ENCODE peak calls at places on chromosome 22, in five cellular contexts. Y is bronchial epithelial cell, U is astrocyte of the spinal cord, P is cardiac fibroblast, C is fibroblast of the aortic adventitia. L is an unnamed sample.

GRCh38 chr22:50575426-50575941 is 2.7 kb downstream of the CPT1B start:
- DNase-seq in Y (no peak), C (no peak), P (no peak), U (no peak), L (no peak)

GRCh38 chr22:47202819-47203553 is 440.5 kb downstream of the TBC1D22A start:
- DNase-seq in P (no peak), Y (no peak), C (no peak), U (no peak), L (no peak)

GRCh38 chr22:50192825-50193204 is 7.1 kb downstream of the TRABD start:
- DNase-seq in Y (no peak), C (no peak), P (no peak), U (no peak), L (no peak)

GRCh38 chr22:50274311-50274710 is 4.1 kb upstream of the MAPK11 start:
- DNase-seq in P (peak; percentile 51), U (peak; percentile 53), C (peak; percentile 59), Y (no peak), L (peak; percentile 56)

GRCh38 chr22:35322893-35323292 is 23.2 kb downstream of the TOM1 start:
- DNase-seq in C (no peak), P (no peak), Y (no peak), U (no peak), L (no peak)

GRCh38 chr22:49533886-49534285 is 293.8 kb downstream of the BRD1 start:
- DNase-seq in C (no peak), P (no peak), U (no peak), Y (no peak), L (no peak)

GRCh38 chr22:30047364-30047738 is 32.9 kb upstream of the HORMAD2 start:
- DNase-seq in C (peak; percentile 28), U (no peak), Y (no peak), P (peak; percentile 17), L (no peak)

GRCh38 chr22:46686221-46686872 is 51.7 kb downstream of the CERK start:
- DNase-seq in P (no peak), C (no peak), U (no peak), Y (no peak), L (no peak)

GRCh38 chr22:30277547-30278344 is 11.1 kb upstream of the OSM start:
- DNase-seq in C (peak; percentile 94), P (peak; percentile 76), U (peak; percentile 82), Y (peak; percentile 81), L (peak; percentile 87)

GRCh38 chr22:32562396-32562795 is 87.8 kb downstream of the FBXO7 start:
- DNase-seq in C (no peak), U (no peak), Y (no peak), P (no peak), L (no peak)

GRCh38 chr22:47281126-47282106 is 519.0 kb downstream of the TBC1D22A start:
- DNase-seq in P (no peak), C (peak; percentile 60), Y (no peak), U (peak; percentile 43), L (peak; percentile 50)

GRCh38 chr22:43297246-43298061 is 45.7 kb downstream of the SCUBE1 start:
- DNase-seq in U (no peak), Y (no peak), P (no peak), C (no peak), L (no peak)

GRCh38 chr22:26712158-26712557 is 54.8 kb downstream of the MIAT start:
- DNase-seq in C (no peak), P (no peak), Y (no peak), U (no peak), L (no peak)

GRCh38 chr22:29610780-29611179 is 7.3 kb downstream of the NF2 start:
- DNase-seq in C (no peak), Y (no peak), P (no peak), U (no peak), L (no peak)

GRCh38 chr22:29765905-29766631 is 739 bp downstream of the ZMAT5 start:
- DNase-seq in C (no peak), Y (no peak), P (no peak), U (no peak), L (no peak)

GRCh38 chr22:40728731-40729189 is 49.5 kb downstream of the MCHR1 start:
- DNase-seq in P (no peak), C (peak; percentile 37), U (peak; percentile 15), Y (peak; percentile 77), L (peak; percentile 28)

GRCh38 chr22:50544078-50544745 is 1.5 kb upstream of the KLHDC7B start:
- DNase-seq in C (peak; percentile 53), Y (peak; percentile 51), P (peak; percentile 65), U (peak; percentile 39), L (peak; percentile 18)

GRCh38 chr22:27148025-27148424 is 490.6 kb downstream of the MIAT start:
- DNase-seq in C (no peak), U (no peak), Y (no peak), P (no peak), L (no peak)

GRCh38 chr22:35306350-35306967 is 6.8 kb downstream of the TOM1 start:
- DNase-seq in U (no peak), C (no peak), Y (no peak), P (peak; percentile 31), L (no peak)

GRCh38 chr22:43262990-43263644 is 76.2 kb upstream of the TTLL12 start:
- DNase-seq in U (no peak), C (no peak), Y (no peak), P (no peak), L (no peak)

GRCh38 chr22:29998627-29999026 is 81.6 kb upstream of the HORMAD2 start:
- DNase-seq in U (no peak), C (peak; percentile 40), Y (no peak), P (peak; percentile 86), L (no peak)

GRCh38 chr22:30127749-30128166 is 47.5 kb downstream of the HORMAD2 start:
- DNase-seq in Y (no peak), C (peak; percentile 87), P (peak; percentile 86), U (peak; percentile 67), L (peak; percentile 6)

GRCh38 chr22:29767289-29768051 is at the start of gene UQCR10:
- DNase-seq in Y (peak; percentile 86), U (peak; percentile 95), P (peak; percentile 94), C (peak; percentile 94), L (peak; percentile 91)

GRCh38 chr22:40668611-40669390 is 10.5 kb upstream of the MCHR1 start:
- DNase-seq in Y (peak; percentile 89), U (peak; percentile 64), P (peak; percentile 72), C (peak; percentile 91), L (peak; percentile 88)

GRCh38 chr22:25777870-25778269 is 35.9 kb downstream of the MYO18B start:
- DNase-seq in P (peak; percentile 76), C (peak; percentile 62), Y (peak; percentile 46), U (peak; percentile 28), L (peak; percentile 71)

GRCh38 chr22:25534724-25535123 is 29.8 kb upstream of the GRK3 start:
- DNase-seq in P (no peak), U (no peak), Y (no peak), C (no peak), L (no peak)

GRCh38 chr22:49344196-49344595 is 483.5 kb downstream of the BRD1 start:
- DNase-seq in U (no peak), P (no peak), Y (no peak), C (no peak), L (no peak)

GRCh38 chr22:36306227-36306626 is 53.3 kb downstream of the APOL1 start:
- DNase-seq in Y (no peak), C (no peak), P (no peak), U (no peak), L (no peak)

GRCh38 chr22:17359501-17359900 is 9.8 kb upstream of the CECR2 start:
- DNase-seq in Y (no peak), U (no peak), C (no peak), P (peak; percentile 53), L (no peak)

GRCh38 chr22:29475550-29475949 is 4.5 kb upstream of the NEFH start:
- DNase-seq in U (no peak), P (no peak), C (no peak), Y (no peak), L (no peak)

GRCh38 chr22:44311104-44311854 is 1.5 kb downstream of the SHISAL1 start:
- DNase-seq in C (no peak), Y (no peak), U (no peak), P (no peak), L (no peak)
- TF ChIP-seq CTCF in C (no peak), Y (peak; percentile 3), U (peak; percentile 6), P (no peak), L (no peak)

GRCh38 chr22:24507742-24508141 is 12.6 kb downstream of the UPB1 start:
- DNase-seq in U (no peak), P (no peak), C (no peak), Y (no peak), L (no peak)
- TF ChIP-seq CTCF in U (no peak), P (no peak), C (no peak), Y (no peak), L (no peak)

GRCh38 chr22:44809456-44809855 is 57.1 kb downstream of the ARHGAP8 start:
- DNase-seq in P (no peak), Y (no peak), U (no peak), C (no peak), L (no peak)

GRCh38 chr22:44811141-44811540 is 58.8 kb downstream of the ARHGAP8 start:
- DNase-seq in P (no peak), Y (no peak), U (no peak), C (no peak), L (no peak)

GRCh38 chr22:44807232-44807631 is 54.9 kb downstream of the ARHGAP8 start:
- DNase-seq in Y (no peak), U (no peak), C (no peak), P (no peak), L (no peak)

GRCh38 chr22:44805663-44806062 is 53.3 kb downstream of the ARHGAP8 start:
- DNase-seq in C (no peak), Y (no peak), U (no peak), P (no peak), L (no peak)

DNA sequence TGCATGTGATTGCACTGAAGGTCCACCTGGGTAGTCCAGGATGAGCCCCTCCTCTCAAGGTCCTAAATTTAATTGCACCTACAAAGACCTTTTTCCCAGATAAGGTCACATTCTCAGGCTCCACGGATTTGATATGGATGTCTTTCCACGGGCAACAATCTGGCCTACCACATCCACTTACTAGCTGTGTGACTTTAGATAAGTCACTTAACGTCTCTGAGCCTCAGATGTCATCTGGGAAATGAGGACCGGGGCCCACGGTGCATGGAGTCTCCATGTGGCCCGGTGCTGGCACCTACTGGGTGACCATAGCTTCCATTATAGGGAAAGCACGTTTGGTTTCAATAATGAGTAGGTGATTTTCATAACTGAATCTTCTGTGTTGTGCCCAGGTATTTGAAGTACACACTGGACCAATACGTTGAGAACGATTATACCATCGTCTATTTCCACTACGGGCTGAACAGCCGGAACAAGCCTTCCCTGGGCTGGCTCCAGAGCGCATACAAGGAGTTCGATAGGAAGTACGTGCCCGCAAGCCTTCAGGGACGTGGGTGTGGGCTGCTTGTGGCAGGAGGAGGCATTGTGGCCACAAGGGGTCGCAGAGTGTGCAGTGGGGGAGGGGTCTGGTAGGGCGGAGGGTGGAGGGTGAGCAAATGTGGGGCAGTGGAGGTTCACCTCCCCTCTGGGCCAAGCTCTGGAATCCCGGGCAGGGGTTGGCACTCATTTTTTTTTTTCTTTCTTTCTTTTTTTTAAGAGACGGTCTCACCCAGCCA is 55.7 kb downstream of the ARHGAP8 start:
- DNase-seq in C (no peak), U (no peak), Y (no peak), P (no peak), L (no peak)
- TF ChIP-seq CTCF in C (peak; percentile 15), U (peak; percentile 34), Y (peak; percentile 32), P (no peak), L (no peak)

DNA sequence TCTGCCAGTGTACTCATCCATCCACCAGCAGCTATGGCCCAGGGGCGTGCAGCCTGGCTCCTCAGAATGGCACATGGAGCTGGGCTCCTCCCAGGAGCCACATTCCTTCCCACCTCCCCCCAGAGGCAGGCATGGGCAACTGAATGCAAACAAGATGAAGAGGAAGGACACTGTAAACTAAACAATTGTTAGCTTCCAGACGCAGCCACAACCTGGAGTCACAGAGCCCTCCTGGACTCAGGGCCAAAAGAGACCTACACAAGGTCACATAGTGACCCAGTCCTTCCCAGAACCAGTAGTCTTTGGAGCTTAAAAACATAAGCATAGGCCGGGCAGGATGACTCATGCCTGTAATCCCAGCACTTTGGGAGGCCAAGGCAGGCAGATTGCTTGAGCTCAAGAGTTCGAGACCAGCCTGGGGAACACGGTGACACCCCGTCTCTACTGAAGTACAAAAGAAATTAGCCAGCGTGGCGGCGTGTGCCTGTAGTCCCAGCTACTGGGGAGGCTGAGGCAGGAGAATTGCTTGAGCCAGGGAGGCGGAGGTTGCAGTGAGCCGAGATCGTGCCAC is 30.7 kb upstream of the CLDN5 start:
- DNase-seq in P (peak; percentile 29), C (peak; percentile 19), U (peak; percentile 37), Y (peak; percentile 47), L (peak; percentile 54)
- TF ChIP-seq CTCF in P (peak; percentile 26), C (peak; percentile 23), U (peak; percentile 24), Y (peak; percentile 12), L (no peak)

L was measured in MCF 10A.